ENCODE peak calls at places on chromosomes 7 and 10, in four cellular contexts. A is HepG2, J is HCT116, G is A549. E is an unnamed sample.

GRCh38 chr7:43954524-43955228 is 28.4 kb downstream of the UBE2D4 start:
- DNase-seq in A (peak), J (peak), G (peak), E (peak)

GRCh38 chr7:93720106-93720505 is 145.6 kb upstream of the CALCR start:
- DNase-seq in A (no peak), J (no peak), G (no peak), E (no peak)

GRCh38 chr10:110737886-110738634 is 93.9 kb downstream of the RBM20 start:
- DNase-seq in A (peak), J (no peak), G (no peak), E (no peak)

GRCh38 chr7:43481905-43482678 is 100.8 kb upstream of the STK17A start:
- DNase-seq in A (no peak), J (no peak), G (no peak), E (no peak)

GRCh38 chr10:83764681-83765080 is 374.6 kb upstream of the GHITM start:
- DNase-seq in A (no peak), J (no peak), G (no peak), E (peak)

GRCh38 chr7:49483142-49483541 is 290.3 kb upstream of the VWC2 start:
- DNase-seq in A (peak), J (no peak), G (no peak), E (peak)

GRCh38 chr7:98301693-98302470 is 20.4 kb downstream of the BRI3 start:
- DNase-seq in A (no peak), J (no peak), G (no peak), E (no peak)

GRCh38 chr10:17348111-17349008 is 106.0 kb downstream of the ST8SIA6 start:
- DNase-seq in A (no peak), J (peak), G (peak), E (peak)

GRCh38 chr7:133001727-133002126 is 80.2 kb downstream of the CHCHD3 start:
- DNase-seq in A (no peak), J (no peak), G (no peak), E (no peak)

GRCh38 chr7:118214051-118214832 is 10.3 kb upstream of the ANKRD7 start:
- DNase-seq in A (no peak), J (no peak), G (peak), E (peak)

GRCh38 chr10:89275383-89275782 is 23.8 kb upstream of the LIPA start:
- DNase-seq in A (no peak), J (no peak), G (no peak), E (no peak)

GRCh38 chr10:72337039-72337629 is 17.6 kb downstream of the DNAJB12 start:
- DNase-seq in A (peak), J (no peak), G (peak), E (peak)

GRCh38 chr10:30171601-30172000 is 112.2 kb upstream of the JCAD start:
- DNase-seq in A (no peak), J (no peak), G (no peak), E (no peak)

GRCh38 chr10:78588194-78588811 is 480.5 kb upstream of the ZMIZ1 start:
- DNase-seq in A (peak), J (no peak), G (no peak), E (no peak)

GRCh38 chr10:121077331-121077730 is 226.2 kb downstream of the WDR11 start:
- DNase-seq in A (no peak), J (no peak), G (no peak), E (peak)

GRCh38 chr10:9302142-9302746 is 1247.8 kb downstream of the GATA3 start:
- DNase-seq in A (peak), J (peak), G (peak), E (peak)

GRCh38 chr10:131577178-131577555 is 265.6 kb upstream of the TCERG1L start:
- DNase-seq in A (no peak), J (no peak), G (no peak), E (no peak)

GRCh38 chr7:84790873-84791272 is 396.0 kb downstream of the SEMA3D start:
- DNase-seq in A (no peak), J (no peak), G (no peak), E (no peak)

GRCh38 chr10:28508304-28508925 is 24.5 kb upstream of the WAC start:
- DNase-seq in A (peak), J (no peak), G (no peak), E (no peak)

GRCh38 chr10:50552308-50552707 is 71.4 kb downstream of the SGMS1 start:
- DNase-seq in A (no peak), J (no peak), G (no peak), E (no peak)

GRCh38 chr10:18399158-18399557 is 252.2 kb downstream of the NSUN6 start:
- DNase-seq in A (no peak), J (no peak), G (no peak), E (no peak)

GRCh38 chr7:17090751-17091150 is 207.7 kb upstream of the AHR start:
- DNase-seq in A (no peak), J (no peak), G (no peak), E (no peak)

GRCh38 chr10:73920084-73920483 is 9.2 kb downstream of the PLAU start:
- DNase-seq in A (no peak), J (no peak), G (no peak), E (peak)

GRCh38 chr10:15719899-15720634 is at the start of gene ITGA8:
- DNase-seq in A (no peak), J (no peak), G (peak), E (peak)

GRCh38 chr7:37927739-37928444 is 7.5 kb downstream of the EPDR1 start:
- DNase-seq in A (no peak), J (no peak), G (no peak), E (no peak)

GRCh38 chr10:44830022-44830421 is 81.1 kb upstream of the TMEM72 start:
- DNase-seq in A (no peak), J (no peak), G (no peak), E (no peak)

GRCh38 chr10:123600177-123600576 is 66.0 kb upstream of the GPR26 start:
- DNase-seq in A (no peak), J (no peak), G (no peak), E (no peak)

GRCh38 chr10:88157981-88158465 is 294.6 kb downstream of the PTEN start:
- DNase-seq in A (no peak), J (no peak), G (peak), E (no peak)

GRCh38 chr10:80090120-80090519 is 11.7 kb downstream of the TMEM254 start:
- DNase-seq in A (no peak), J (no peak), G (no peak), E (no peak)

GRCh38 chr7:43905209-43905946 is 1.0 kb downstream of the URGCP start:
- DNase-seq in A (peak), J (peak), G (peak), E (peak)

GRCh38 chr10:57638411-57638810 is 629.3 kb downstream of the IPMK start:
- DNase-seq in A (no peak), J (no peak), G (no peak), E (no peak)

DNA sequence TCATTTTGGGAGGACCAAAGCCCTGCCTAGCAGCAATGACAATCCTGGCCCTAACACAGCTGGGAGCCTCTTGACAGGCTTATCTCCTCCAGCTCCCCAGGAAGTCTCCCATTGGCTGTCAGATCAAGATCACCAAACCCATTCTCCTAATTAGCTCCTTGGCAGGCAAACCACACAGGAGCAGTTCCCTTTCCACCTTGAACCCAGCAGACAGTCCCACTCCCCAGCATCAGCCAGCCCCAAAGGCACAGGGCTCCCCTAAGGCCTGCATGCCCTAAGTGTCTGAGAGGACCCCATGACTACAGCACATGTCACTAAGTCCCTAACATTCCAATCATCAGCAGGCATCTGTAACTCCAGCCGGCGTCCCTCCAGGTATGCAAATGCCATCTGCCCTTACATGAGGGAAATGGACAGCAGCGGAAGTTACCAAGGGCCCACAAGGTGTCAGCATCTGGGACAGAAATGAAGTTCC is 348.5 kb downstream of the KCNMA1 start:
- DNase-seq in A (no peak), J (no peak), G (no peak), E (peak)
- TF ChIP-seq REST in A (no peak), J (no peak), G (no peak), E (no peak)

DNA sequence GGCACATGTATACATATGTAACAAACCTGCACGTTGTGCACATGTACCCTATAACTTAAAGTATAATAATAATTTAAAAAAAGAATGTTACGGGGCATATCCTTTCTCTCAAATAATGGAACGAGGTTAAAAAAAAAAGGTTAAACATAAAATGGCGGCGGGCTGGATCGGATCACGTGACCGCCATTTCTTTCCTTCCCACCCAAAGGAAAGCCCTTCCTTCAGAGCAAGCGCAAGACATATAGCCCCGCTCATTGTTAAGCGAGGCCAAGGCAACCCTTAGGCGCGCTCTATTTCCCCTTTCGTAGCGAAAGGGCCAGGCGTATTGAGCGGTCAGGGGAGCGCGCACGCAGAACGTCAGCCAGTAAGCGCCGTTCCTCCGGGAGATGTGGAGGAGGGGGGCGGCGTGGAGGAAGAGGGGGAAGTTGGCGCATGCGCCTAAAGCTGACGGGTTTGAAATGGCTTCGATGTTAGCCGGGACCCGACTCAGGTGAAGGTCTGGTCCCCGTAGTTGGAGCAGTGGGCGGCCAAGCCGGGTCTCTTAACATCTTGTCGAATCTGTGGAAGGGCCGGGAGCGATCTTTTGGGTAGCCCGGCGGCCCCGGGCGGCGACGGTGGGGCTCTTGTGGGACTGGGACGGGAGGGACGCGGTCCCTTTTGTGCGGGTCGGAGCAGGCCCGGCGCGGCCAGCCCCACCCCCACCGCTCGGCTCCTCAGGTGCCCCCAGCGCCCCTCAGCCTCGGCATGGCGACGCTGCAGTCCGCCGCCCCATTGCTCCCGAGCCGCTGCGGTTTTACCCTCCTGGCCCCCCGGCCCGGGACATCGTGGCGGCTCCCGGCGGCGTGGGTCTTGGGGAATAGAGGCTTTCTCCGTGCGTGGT is at the start of gene CCAR1:
- DNase-seq in A (peak), J (peak), G (peak), E (peak)
- TF ChIP-seq REST in A (peak), J (no peak), G (no peak), E (no peak)

GRCh38 chr10:63173468-63174227 is 40.5 kb downstream of the NRBF2 start:
- DNase-seq in A (no peak), J (no peak), G (no peak), E (no peak)
- TF ChIP-seq REST in A (no peak), J (no peak), G (no peak), E (no peak)

GRCh38 chr10:86758231-86759072 is 2.0 kb downstream of the BMPR1A start:
- DNase-seq in A (peak), J (no peak), G (no peak), E (peak)
- TF ChIP-seq REST in A (no peak), J (no peak), G (no peak), E (no peak)